ENCODE peak calls at places on chromosomes 1 and 21, in seven cellular contexts. U is upper lobe of right lung, J is COR-L47, I is naive B cell, X is NCI-H524 treated with DMSO at 0.1 percent for 48 hours, W is EH, A is posterior cingulate gyrus. B is an unnamed sample.

GRCh38 chr1:159015440-159015909 is 5.8 kb downstream of the IFI16 start:
- DNase-seq in J (no peak), A (no peak), U (peak; percentile 64), I (peak; percentile 80), W (peak; percentile 89), X (no peak), B (peak; percentile 71)

GRCh38 chr1:165143437-165144065 is 213.0 kb downstream of the LMX1A start:
- DNase-seq in A (no peak), X (no peak), U (no peak), W (peak; percentile 10), J (peak; percentile 56), I (no peak), B (no peak)

GRCh38 chr1:209800984-209801834 is 4.7 kb downstream of the IRF6 start:
- DNase-seq in A (no peak), U (no peak), W (peak; percentile 47), X (no peak), I (no peak), J (no peak), B (peak; percentile 70)

GRCh38 chr1:187264995-187265602 is 436.4 kb downstream of the PLA2G4A start:
- DNase-seq in J (peak; percentile 82), A (no peak), U (no peak), I (no peak), W (peak; percentile 48), X (peak; percentile 66), B (peak; percentile 67)

GRCh38 chr1:30763654-30764248 is 6.2 kb upstream of the LAPTM5 start:
- DNase-seq in U (no peak), J (no peak), A (peak; percentile 87), X (no peak), W (peak; percentile 82), I (no peak), B (peak; percentile 72)

GRCh38 chr1:78483903-78484302 is 6.9 kb upstream of the PTGFR start:
- DNase-seq in A (no peak), W (peak; percentile 68), I (no peak), U (no peak), J (no peak), X (peak; percentile 40), B (no peak)

GRCh38 chr1:57867001-57867400 is 443.1 kb upstream of the DAB1 start:
- DNase-seq in J (no peak), W (no peak), I (no peak), X (no peak), A (no peak), U (no peak), B (no peak)

GRCh38 chr1:248196965-248197364 is at the start of gene OR2M3:
- DNase-seq in J (no peak), U (no peak), W (no peak), A (no peak), I (no peak), X (no peak), B (no peak)

GRCh38 chr1:222813866-222814535 is 838 bp upstream of the DISP1 start:
- DNase-seq in U (no peak), X (no peak), I (no peak), W (peak; percentile 66), J (no peak), A (no peak), B (no peak)

GRCh38 chr1:43273708-43274107 is 3.9 kb downstream of the TMEM125 start:
- DNase-seq in A (no peak), J (no peak), I (no peak), U (no peak), X (no peak), W (no peak), B (no peak)

GRCh38 chr1:113677250-113678158 is 81.8 kb downstream of the PHTF1 start:
- DNase-seq in I (peak; percentile 14), A (no peak), J (peak; percentile 42), U (no peak), X (no peak), W (peak; percentile 57), B (peak; percentile 63)

GRCh38 chr21:35963920-35964451 is 96.3 kb downstream of the SETD4 start:
- DNase-seq in I (no peak), J (no peak), A (no peak), X (no peak), U (no peak), W (peak; percentile 86), B (no peak)

GRCh38 chr1:85334962-85335361 is 58.5 kb upstream of the BCL10 start:
- DNase-seq in W (peak; percentile 53), X (no peak), I (peak; percentile 35), U (no peak), A (no peak), J (no peak), B (no peak)

GRCh38 chr21:29477347-29477746 is 178.6 kb downstream of the BACH1 start:
- DNase-seq in X (no peak), U (no peak), A (no peak), J (peak; percentile 0), W (no peak), I (no peak), B (no peak)